ENCODE peak calls at places on chromosomes 4 and X, in ten cellular contexts. One of them, this sample, is unnamed.

GRCh38 chr4:127249066-127249766 is 383.5 kb upstream of the INTU start:
- DNase-seq in hypothalamus: no peak
- DNase-seq in glutamatergic neuron: no peak
- DNase-seq in pons: no peak
- DNase-seq in DMS153: no peak
- DNase-seq in NCI-H2081: no peak
- DNase-seq in GM12865: no peak
- DNase-seq in D341Med: no peak
- DNase-seq in stromal cell of bone marrow: no peak
- DNase-seq in SK-N-SH: no peak
- DNase-seq in this sample: no peak

GRCh38 chr4:56129431-56129861 is 180.7 kb downstream of the CEP135 start:
- DNase-seq in SK-N-SH: no peak
- DNase-seq in stromal cell of bone marrow: no peak
- DNase-seq in glutamatergic neuron: no peak
- DNase-seq in hypothalamus: no peak
- DNase-seq in DMS153: no peak
- DNase-seq in NCI-H2081: no peak
- DNase-seq in GM12865: peak
- DNase-seq in D341Med: peak
- DNase-seq in pons: no peak
- DNase-seq in this sample: no peak

GRCh38 chr4:185379326-185380295 is 16.1 kb downstream of the LRP2BP start:
- DNase-seq in GM12865: no peak
- DNase-seq in NCI-H2081: no peak
- DNase-seq in SK-N-SH: no peak
- DNase-seq in stromal cell of bone marrow: no peak
- DNase-seq in glutamatergic neuron: no peak
- DNase-seq in D341Med: no peak
- DNase-seq in pons: no peak
- DNase-seq in hypothalamus: no peak
- DNase-seq in DMS153: no peak
- DNase-seq in this sample: no peak

GRCh38 chrX:41868392-41868977 is 54.9 kb downstream of the CASK start:
- DNase-seq in hypothalamus: no peak
- DNase-seq in stromal cell of bone marrow: no peak
- DNase-seq in D341Med: no peak
- DNase-seq in pons: no peak
- DNase-seq in glutamatergic neuron: no peak
- DNase-seq in DMS153: no peak
- DNase-seq in SK-N-SH: no peak
- DNase-seq in GM12865: no peak
- DNase-seq in NCI-H2081: no peak
- DNase-seq in this sample: no peak

GRCh38 chr4:36187723-36188333 is 56.5 kb downstream of the ARAP2 start:
- DNase-seq in hypothalamus: no peak
- DNase-seq in DMS153: peak
- DNase-seq in D341Med: peak
- DNase-seq in glutamatergic neuron: no peak
- DNase-seq in stromal cell of bone marrow: no peak
- DNase-seq in GM12865: peak
- DNase-seq in pons: peak
- DNase-seq in NCI-H2081: peak
- DNase-seq in SK-N-SH: no peak
- DNase-seq in this sample: peak

GRCh38 chrX:85592980-85593379 is 213.5 kb upstream of the POF1B start:
- DNase-seq in glutamatergic neuron: no peak
- DNase-seq in SK-N-SH: no peak
- DNase-seq in stromal cell of bone marrow: no peak
- DNase-seq in DMS153: no peak
- DNase-seq in D341Med: no peak
- DNase-seq in GM12865: no peak
- DNase-seq in pons: no peak
- DNase-seq in NCI-H2081: no peak
- DNase-seq in hypothalamus: no peak
- DNase-seq in this sample: no peak

GRCh38 chr4:170247585-170247984 is 157.8 kb upstream of the AADAT start:
- DNase-seq in glutamatergic neuron: no peak
- DNase-seq in stromal cell of bone marrow: no peak
- DNase-seq in NCI-H2081: no peak
- DNase-seq in GM12865: no peak
- DNase-seq in pons: no peak
- DNase-seq in SK-N-SH: no peak
- DNase-seq in hypothalamus: no peak
- DNase-seq in D341Med: no peak
- DNase-seq in DMS153: no peak
- DNase-seq in this sample: no peak

GRCh38 chr4:46886711-46887110 is 22.3 kb downstream of the COX7B2 start:
- DNase-seq in glutamatergic neuron: no peak
- DNase-seq in NCI-H2081: no peak
- DNase-seq in stromal cell of bone marrow: peak
- DNase-seq in DMS153: no peak
- DNase-seq in SK-N-SH: no peak
- DNase-seq in hypothalamus: no peak
- DNase-seq in pons: peak
- DNase-seq in GM12865: peak
- DNase-seq in D341Med: no peak
- DNase-seq in this sample: no peak

GRCh38 chr4:17688011-17688441 is 73.6 kb downstream of the MED28 start:
- DNase-seq in glutamatergic neuron: no peak
- DNase-seq in D341Med: no peak
- DNase-seq in NCI-H2081: no peak
- DNase-seq in stromal cell of bone marrow: peak
- DNase-seq in DMS153: no peak
- DNase-seq in SK-N-SH: no peak
- DNase-seq in hypothalamus: no peak
- DNase-seq in pons: peak
- DNase-seq in GM12865: no peak
- DNase-seq in this sample: no peak

GRCh38 chrX:13059269-13059668 is 14.8 kb upstream of the FAM9C start:
- DNase-seq in NCI-H2081: no peak
- DNase-seq in GM12865: no peak
- DNase-seq in SK-N-SH: no peak
- DNase-seq in pons: no peak
- DNase-seq in DMS153: no peak
- DNase-seq in hypothalamus: no peak
- DNase-seq in D341Med: no peak
- DNase-seq in glutamatergic neuron: no peak
- DNase-seq in stromal cell of bone marrow: no peak
- DNase-seq in this sample: no peak

GRCh38 chr4:87188063-87188462 is 32.4 kb downstream of the KLHL8 start:
- DNase-seq in hypothalamus: no peak
- DNase-seq in stromal cell of bone marrow: no peak
- DNase-seq in NCI-H2081: no peak
- DNase-seq in DMS153: no peak
- DNase-seq in pons: no peak
- DNase-seq in glutamatergic neuron: no peak
- DNase-seq in D341Med: no peak
- DNase-seq in GM12865: no peak
- DNase-seq in SK-N-SH: no peak
- DNase-seq in this sample: no peak

GRCh38 chr4:53931423-53932060 is 132.9 kb downstream of the CHIC2 start:
- DNase-seq in GM12865: no peak
- DNase-seq in D341Med: no peak
- DNase-seq in stromal cell of bone marrow: no peak
- DNase-seq in pons: no peak
- DNase-seq in DMS153: no peak
- DNase-seq in NCI-H2081: no peak
- DNase-seq in hypothalamus: no peak
- DNase-seq in SK-N-SH: no peak
- DNase-seq in glutamatergic neuron: no peak
- DNase-seq in this sample: no peak

GRCh38 chr4:57291911-57292310 is 181.7 kb upstream of the IGFBP7 start:
- DNase-seq in NCI-H2081: no peak
- DNase-seq in SK-N-SH: no peak
- DNase-seq in stromal cell of bone marrow: no peak
- DNase-seq in DMS153: no peak
- DNase-seq in glutamatergic neuron: no peak
- DNase-seq in D341Med: no peak
- DNase-seq in GM12865: no peak
- DNase-seq in pons: no peak
- DNase-seq in hypothalamus: no peak
- DNase-seq in this sample: no peak

GRCh38 chrX:77493677-77494553 is 46.7 kb downstream of the FGF16 start:
- DNase-seq in pons: no peak
- DNase-seq in glutamatergic neuron: peak
- DNase-seq in stromal cell of bone marrow: peak
- DNase-seq in NCI-H2081: no peak
- DNase-seq in SK-N-SH: no peak
- DNase-seq in DMS153: peak
- DNase-seq in GM12865: no peak
- DNase-seq in D341Med: peak
- DNase-seq in hypothalamus: no peak
- DNase-seq in this sample: peak

GRCh38 chrX:915427-916234 is 285.0 kb downstream of the SHOX start:
- DNase-seq in pons: no peak
- DNase-seq in stromal cell of bone marrow: no peak
- DNase-seq in D341Med: no peak
- DNase-seq in glutamatergic neuron: no peak
- DNase-seq in GM12865: no peak
- DNase-seq in hypothalamus: no peak
- DNase-seq in DMS153: no peak
- DNase-seq in SK-N-SH: no peak
- DNase-seq in NCI-H2081: no peak
- DNase-seq in this sample: no peak

GRCh38 chrX:10159069-10159468 is 2.3 kb downstream of the CLCN4 start:
- DNase-seq in SK-N-SH: peak
- DNase-seq in DMS153: no peak
- DNase-seq in glutamatergic neuron: peak
- DNase-seq in GM12865: no peak
- DNase-seq in hypothalamus: no peak
- DNase-seq in pons: peak
- DNase-seq in D341Med: peak
- DNase-seq in NCI-H2081: no peak
- DNase-seq in stromal cell of bone marrow: no peak
- DNase-seq in this sample: no peak

GRCh38 chr4:13476915-13477314 is 7.2 kb downstream of the RAB28 start:
- DNase-seq in pons: no peak
- DNase-seq in NCI-H2081: no peak
- DNase-seq in D341Med: no peak
- DNase-seq in hypothalamus: no peak
- DNase-seq in SK-N-SH: no peak
- DNase-seq in DMS153: no peak
- DNase-seq in glutamatergic neuron: no peak
- DNase-seq in stromal cell of bone marrow: peak
- DNase-seq in GM12865: peak
- DNase-seq in this sample: no peak